ENCODE peak calls at places on chromosomes 4 and X, in seven cellular contexts. J, Y, P, O, G, E and I are unnamed samples.

GRCh38 chrX:125378205-125378604 is 58.5 kb downstream of the TEX13C start:
- DNase-seq in J (no peak), Y (peak; percentile 6), P (no peak), O (no peak), G (peak; percentile 9), E (no peak), I (no peak)

GRCh38 chr4:157012781-157013180 is 41.2 kb upstream of the PDGFC start:
- DNase-seq in J (no peak), Y (peak; percentile 6), P (no peak), O (no peak), G (no peak), E (no peak), I (no peak)

GRCh38 chrX:140071037-140071436 is 105.7 kb upstream of the CXorf66 start:
- DNase-seq in J (no peak), Y (no peak), P (no peak), O (no peak), G (no peak), E (no peak), I (no peak)

GRCh38 chr4:140300271-140300970 is 73.0 kb upstream of the SCOC start:
- DNase-seq in J (peak; percentile 74), Y (peak; percentile 45), P (no peak), O (no peak), G (peak; percentile 15), E (no peak), I (no peak)

GRCh38 chr4:48227662-48228061 is 42.0 kb downstream of the TEC start:
- DNase-seq in J (no peak), Y (no peak), P (no peak), O (no peak), G (no peak), E (no peak), I (no peak)

GRCh38 chr4:36422582-36422981 is 141.2 kb downstream of the DTHD1 start:
- DNase-seq in J (no peak), Y (no peak), P (no peak), O (no peak), G (no peak), E (no peak), I (no peak)

GRCh38 chr4:133812236-133812635 is 389.4 kb downstream of the PABPC4L start:
- DNase-seq in J (no peak), Y (no peak), P (no peak), O (no peak), G (no peak), E (no peak), I (no peak)

GRCh38 chr4:30600246-30600645 is 119.9 kb upstream of the PCDH7 start:
- DNase-seq in J (no peak), Y (no peak), P (no peak), O (no peak), G (peak; percentile 91), E (no peak), I (peak; percentile 36)

GRCh38 chrX:106952988-106953387 is 32.8 kb downstream of the CLDN2 start:
- DNase-seq in J (no peak), Y (no peak), P (no peak), O (no peak), G (peak; percentile 40), E (no peak), I (no peak)

GRCh38 chrX:144335402-144335801 is 451.5 kb downstream of the UBE2NL start:
- DNase-seq in J (no peak), Y (no peak), P (no peak), O (no peak), G (no peak), E (no peak), I (no peak)

GRCh38 chr4:174138616-174139015 is 144.9 kb downstream of the FBXO8 start:
- DNase-seq in J (no peak), Y (no peak), P (no peak), O (no peak), G (no peak), E (no peak), I (no peak)

GRCh38 chr4:101346312-101346561 is 1.1 kb downstream of the PPP3CA start:
- DNase-seq in J (no peak), Y (no peak), P (peak; percentile 62), O (no peak), G (no peak), E (no peak), I (no peak)

GRCh38 chr4:113635739-113636437 is 125.7 kb downstream of the CAMK2D start:
- DNase-seq in J (no peak), Y (no peak), P (no peak), O (no peak), G (no peak), E (no peak), I (no peak)

GRCh38 chrX:101229155-101229554 is 9.6 kb downstream of the DRP2 start:
- DNase-seq in J (no peak), Y (no peak), P (no peak), O (no peak), G (no peak), E (no peak), I (no peak)

GRCh38 chrX:39983715-39984114 is 114.0 kb downstream of the BCOR start:
- DNase-seq in J (no peak), Y (no peak), P (no peak), O (no peak), G (no peak), E (no peak), I (no peak)

GRCh38 chrX:130626521-130626920 is 224.7 kb downstream of the RBMX2 start:
- DNase-seq in J (no peak), Y (no peak), P (no peak), O (no peak), G (no peak), E (no peak), I (no peak)

GRCh38 chr4:173367285-173367684 is 3.5 kb upstream of the SAP30 start:
- DNase-seq in J (no peak), Y (no peak), P (no peak), O (no peak), G (peak; percentile 13), E (no peak), I (no peak)

GRCh38 chr4:144531841-144532240 is 114.1 kb upstream of the HHIP start:
- DNase-seq in J (no peak), Y (no peak), P (no peak), O (no peak), G (peak; percentile 1), E (no peak), I (no peak)

GRCh38 chr4:168766537-168767316 is 243.3 kb downstream of the CBR4 start:
- DNase-seq in J (no peak), Y (no peak), P (no peak), O (no peak), G (no peak), E (no peak), I (no peak)
- H3K4me1 ChIP-seq in J (peaks cover 6% of the 10 kb centered on the region), Y (no peaks in the 10 kb centered on the region), P (peaks cover 14% of the 10 kb centered on the region), O (peaks cover 5% of the 10 kb centered on the region), G (no peaks in the 10 kb centered on the region), E (no peaks in the 10 kb centered on the region), I (no peaks in the 10 kb centered on the region)

DNA sequence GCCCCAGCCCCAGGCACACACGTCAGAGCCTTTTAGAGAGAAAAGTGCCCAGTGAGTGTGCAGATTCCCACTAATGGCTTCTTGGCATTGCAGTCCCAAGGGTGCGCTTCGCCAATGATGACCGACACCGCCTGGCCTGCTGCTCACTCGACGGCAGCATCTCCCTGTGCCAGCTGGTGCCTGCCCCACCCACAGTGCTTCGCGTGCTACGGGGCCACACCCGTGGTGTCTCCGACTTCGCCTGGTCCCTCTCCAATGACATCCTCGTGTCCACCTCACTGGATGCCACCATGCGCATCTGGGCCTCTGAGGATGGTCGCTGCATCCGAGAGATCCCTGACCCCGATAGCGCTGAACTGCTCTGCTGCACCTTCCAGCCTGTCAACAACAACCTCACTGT is 2.9 kb downstream of the WDR13 start:
- DNase-seq in J (no peak), Y (no peak), P (no peak), O (no peak), G (no peak), E (no peak), I (no peak)
- H3K4me3 ChIP-seq in J (no peak overlapping the region), Y (no peak overlapping the region), P (no peak overlapping the region), O (no peak overlapping the region), G (no peak overlapping the region), E (no peak overlapping the region), I (no peak overlapping the region)

DNA sequence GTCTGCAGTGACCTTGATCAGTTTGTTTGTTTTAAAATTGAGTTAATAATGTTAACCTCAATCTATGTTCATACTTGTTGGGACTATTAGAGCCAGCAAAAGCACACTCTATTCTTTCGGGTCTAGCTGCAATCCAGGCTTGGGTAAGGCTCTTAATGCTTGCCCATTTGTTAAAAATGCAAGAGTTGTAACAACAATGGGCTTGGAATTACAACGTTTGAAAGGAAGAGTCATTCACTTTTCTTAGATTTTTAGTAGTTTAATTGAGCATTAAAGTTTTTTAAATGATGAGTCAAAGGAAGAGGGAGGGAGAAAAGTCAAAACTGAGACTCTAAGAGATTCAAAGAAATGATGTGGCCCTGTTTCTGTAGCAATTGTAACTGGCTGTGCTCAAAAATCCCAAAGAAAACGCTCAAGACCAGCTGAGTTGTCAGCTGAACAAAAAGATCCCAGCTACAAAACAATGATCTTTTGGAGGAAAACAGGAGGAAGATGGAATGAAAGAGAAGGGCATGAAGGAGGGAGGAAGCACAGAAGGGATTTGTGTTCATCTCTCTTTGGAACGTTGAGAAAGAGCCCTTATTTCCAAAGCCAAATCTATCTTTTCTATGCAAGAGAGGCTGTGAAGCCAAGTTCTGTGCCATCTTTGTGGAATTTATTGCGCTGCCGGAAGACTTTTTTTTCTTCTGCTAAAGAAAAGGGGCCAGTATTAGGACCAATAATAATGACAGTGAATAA is 5.5 kb downstream of the SCD5 start:
- DNase-seq in J (no peak), Y (no peak), P (no peak), O (no peak), G (no peak), E (no peak), I (no peak)
- H3K27me3 ChIP-seq in J (no peaks in the 10 kb centered on the region), Y (no peaks in the 10 kb centered on the region), P (no peaks in the 10 kb centered on the region), O (no peaks in the 10 kb centered on the region), G (no peaks in the 10 kb centered on the region), E (no peaks in the 10 kb centered on the region), I (peaks cover 55% of the 10 kb centered on the region)

GRCh38 chr4:150229538-150229937 is 151.3 kb downstream of the DCLK2 start:
- DNase-seq in J (no peak), Y (no peak), P (no peak), O (no peak), G (peak; percentile 86), E (no peak), I (no peak)

GRCh38 chr4:150232029-150232428 is 153.8 kb downstream of the DCLK2 start:
- DNase-seq in J (no peak), Y (no peak), P (no peak), O (no peak), G (no peak), E (no peak), I (no peak)

GRCh38 chr4:150234246-150234645 is 156.0 kb downstream of the DCLK2 start:
- DNase-seq in J (no peak), Y (no peak), P (no peak), O (no peak), G (no peak), E (no peak), I (no peak)

GRCh38 chr4:150231108-150231770 is 153.0 kb downstream of the DCLK2 start:
- DNase-seq in J (no peak), Y (no peak), P (no peak), O (no peak), G (no peak), E (no peak), I (no peak)

GRCh38 chr4:150230556-150230955 is 152.3 kb downstream of the DCLK2 start:
- DNase-seq in J (no peak), Y (no peak), P (no peak), O (no peak), G (peak; percentile 53), E (no peak), I (no peak)
- H3K4me1 ChIP-seq in J (no peaks in the 10 kb centered on the region), Y (no peaks in the 10 kb centered on the region), P (no peaks in the 10 kb centered on the region), O (no peaks in the 10 kb centered on the region), G (peaks cover 25% of the 10 kb centered on the region), E (peaks cover 4% of the 10 kb centered on the region), I (no peaks in the 10 kb centered on the region)